ENCODE peak calls at places on chromosomes 16 and 17, in nine cellular contexts. One of them, this sample, is unnamed.

GRCh38 chr16:3503513-3503912 is 2.7 kb downstream of the CLUAP1 start:
- DNase-seq in CD8-positive, alpha-beta memory T cell: no peak
- DNase-seq in endothelial cell of umbilical vein: no peak
- DNase-seq in colonic mucosa: no peak
- DNase-seq in psoas muscle: no peak
- DNase-seq in fibroblast of lung: no peak
- DNase-seq in ascending aorta: no peak
- DNase-seq in aorta: peak
- DNase-seq in upper lobe of right lung: peak
- DNase-seq in this sample: peak

GRCh38 chr17:42683407-42684031 is 1.2 kb downstream of the CNTNAP1 start:
- DNase-seq in CD8-positive, alpha-beta memory T cell: no peak
- DNase-seq in endothelial cell of umbilical vein: peak
- DNase-seq in colonic mucosa: no peak
- DNase-seq in psoas muscle: peak
- DNase-seq in fibroblast of lung: no peak
- DNase-seq in ascending aorta: no peak
- DNase-seq in aorta: no peak
- DNase-seq in upper lobe of right lung: peak
- DNase-seq in this sample: no peak

GRCh38 chr17:63498621-63499195 is 21.8 kb downstream of the ACE start:
- DNase-seq in CD8-positive, alpha-beta memory T cell: no peak
- DNase-seq in endothelial cell of umbilical vein: no peak
- DNase-seq in colonic mucosa: no peak
- DNase-seq in psoas muscle: no peak
- DNase-seq in fibroblast of lung: peak
- DNase-seq in ascending aorta: no peak
- DNase-seq in aorta: no peak
- DNase-seq in upper lobe of right lung: no peak
- DNase-seq in this sample: no peak

GRCh38 chr16:12062343-12063003 is 85.9 kb downstream of the SNX29 start:
- DNase-seq in CD8-positive, alpha-beta memory T cell: no peak
- DNase-seq in endothelial cell of umbilical vein: peak
- DNase-seq in colonic mucosa: peak
- DNase-seq in psoas muscle: peak
- DNase-seq in fibroblast of lung: peak
- DNase-seq in ascending aorta: peak
- DNase-seq in aorta: peak
- DNase-seq in upper lobe of right lung: peak
- DNase-seq in this sample: no peak

GRCh38 chr17:80513892-80514291 is 30.7 kb upstream of the RPTOR start:
- DNase-seq in CD8-positive, alpha-beta memory T cell: no peak
- DNase-seq in endothelial cell of umbilical vein: no peak
- DNase-seq in colonic mucosa: no peak
- DNase-seq in psoas muscle: no peak
- DNase-seq in fibroblast of lung: peak
- DNase-seq in ascending aorta: no peak
- DNase-seq in aorta: no peak
- DNase-seq in upper lobe of right lung: no peak
- DNase-seq in this sample: no peak

GRCh38 chr16:10521681-10522274 is 58.6 kb downstream of the EMP2 start:
- DNase-seq in CD8-positive, alpha-beta memory T cell: no peak
- DNase-seq in endothelial cell of umbilical vein: peak
- DNase-seq in colonic mucosa: peak
- DNase-seq in psoas muscle: peak
- DNase-seq in fibroblast of lung: peak
- DNase-seq in ascending aorta: no peak
- DNase-seq in aorta: peak
- DNase-seq in upper lobe of right lung: no peak
- DNase-seq in this sample: no peak

GRCh38 chr17:82876602-82877391 is 37.0 kb upstream of the ZNF750 start:
- DNase-seq in CD8-positive, alpha-beta memory T cell: no peak
- DNase-seq in endothelial cell of umbilical vein: peak
- DNase-seq in colonic mucosa: peak
- DNase-seq in psoas muscle: peak
- DNase-seq in fibroblast of lung: peak
- DNase-seq in ascending aorta: peak
- DNase-seq in aorta: peak
- DNase-seq in upper lobe of right lung: peak
- DNase-seq in this sample: no peak

GRCh38 chr17:41178843-41179616 is 1.0 kb upstream of the KRTAP4-2 start:
- DNase-seq in CD8-positive, alpha-beta memory T cell: no peak
- DNase-seq in endothelial cell of umbilical vein: no peak
- DNase-seq in colonic mucosa: no peak
- DNase-seq in psoas muscle: no peak
- DNase-seq in fibroblast of lung: no peak
- DNase-seq in ascending aorta: no peak
- DNase-seq in aorta: no peak
- DNase-seq in upper lobe of right lung: no peak
- DNase-seq in this sample: no peak

GRCh38 chr16:48676836-48677235 is 66.9 kb upstream of the N4BP1 start:
- DNase-seq in CD8-positive, alpha-beta memory T cell: no peak
- DNase-seq in endothelial cell of umbilical vein: no peak
- DNase-seq in colonic mucosa: no peak
- DNase-seq in psoas muscle: no peak
- DNase-seq in fibroblast of lung: peak
- DNase-seq in ascending aorta: no peak
- DNase-seq in aorta: no peak
- DNase-seq in upper lobe of right lung: no peak
- DNase-seq in this sample: no peak

GRCh38 chr16:85994492-85995433 is 95.8 kb downstream of the IRF8 start:
- DNase-seq in CD8-positive, alpha-beta memory T cell: no peak
- DNase-seq in endothelial cell of umbilical vein: no peak
- DNase-seq in colonic mucosa: no peak
- DNase-seq in psoas muscle: no peak
- DNase-seq in fibroblast of lung: no peak
- DNase-seq in ascending aorta: no peak
- DNase-seq in aorta: no peak
- DNase-seq in upper lobe of right lung: no peak
- DNase-seq in this sample: no peak

GRCh38 chr16:85991425-85991824 is 92.5 kb downstream of the IRF8 start:
- DNase-seq in CD8-positive, alpha-beta memory T cell: no peak
- DNase-seq in endothelial cell of umbilical vein: no peak
- DNase-seq in colonic mucosa: no peak
- DNase-seq in psoas muscle: no peak
- DNase-seq in fibroblast of lung: no peak
- DNase-seq in ascending aorta: no peak
- DNase-seq in aorta: no peak
- DNase-seq in upper lobe of right lung: peak
- DNase-seq in this sample: no peak

GRCh38 chr16:85991856-85992255 is 92.9 kb downstream of the IRF8 start:
- DNase-seq in CD8-positive, alpha-beta memory T cell: no peak
- DNase-seq in endothelial cell of umbilical vein: no peak
- DNase-seq in colonic mucosa: no peak
- DNase-seq in psoas muscle: no peak
- DNase-seq in fibroblast of lung: no peak
- DNase-seq in ascending aorta: no peak
- DNase-seq in aorta: no peak
- DNase-seq in upper lobe of right lung: peak
- DNase-seq in this sample: no peak

GRCh38 chr16:85990861-85991301 is 91.9 kb downstream of the IRF8 start:
- DNase-seq in CD8-positive, alpha-beta memory T cell: no peak
- DNase-seq in endothelial cell of umbilical vein: no peak
- DNase-seq in colonic mucosa: no peak
- DNase-seq in psoas muscle: no peak
- DNase-seq in fibroblast of lung: no peak
- DNase-seq in ascending aorta: no peak
- DNase-seq in aorta: no peak
- DNase-seq in upper lobe of right lung: no peak
- DNase-seq in this sample: no peak

GRCh38 chr16:85992779-85993178 is 93.8 kb downstream of the IRF8 start:
- DNase-seq in CD8-positive, alpha-beta memory T cell: no peak
- DNase-seq in endothelial cell of umbilical vein: no peak
- DNase-seq in colonic mucosa: no peak
- DNase-seq in psoas muscle: no peak
- DNase-seq in fibroblast of lung: no peak
- DNase-seq in ascending aorta: no peak
- DNase-seq in aorta: no peak
- DNase-seq in upper lobe of right lung: no peak
- DNase-seq in this sample: no peak
- H3K27ac ChIP-seq in CD8-positive, alpha-beta memory T cell: no peak
- H3K27ac ChIP-seq in endothelial cell of umbilical vein: no peak
- H3K27ac ChIP-seq in colonic mucosa: no peak
- H3K27ac ChIP-seq in psoas muscle: no peak
- H3K27ac ChIP-seq in fibroblast of lung: no peak
- H3K27ac ChIP-seq in ascending aorta: no peak
- H3K27ac ChIP-seq in aorta: no peak
- H3K27ac ChIP-seq in upper lobe of right lung: no peak
- H3K27ac ChIP-seq in this sample: no peak

GRCh38 chr16:85201566-85201965 is 89.3 kb upstream of the CIBAR2 start:
- DNase-seq in CD8-positive, alpha-beta memory T cell: no peak
- DNase-seq in endothelial cell of umbilical vein: no peak
- DNase-seq in colonic mucosa: no peak
- DNase-seq in psoas muscle: no peak
- DNase-seq in fibroblast of lung: no peak
- DNase-seq in ascending aorta: no peak
- DNase-seq in aorta: no peak
- DNase-seq in upper lobe of right lung: no peak
- DNase-seq in this sample: no peak
- H3K27ac ChIP-seq in CD8-positive, alpha-beta memory T cell: no peak
- H3K27ac ChIP-seq in endothelial cell of umbilical vein: no peak
- H3K27ac ChIP-seq in colonic mucosa: no peak
- H3K27ac ChIP-seq in psoas muscle: peak
- H3K27ac ChIP-seq in fibroblast of lung: peak
- H3K27ac ChIP-seq in ascending aorta: peak
- H3K27ac ChIP-seq in aorta: no peak
- H3K27ac ChIP-seq in upper lobe of right lung: peak
- H3K27ac ChIP-seq in this sample: no peak

DNA sequence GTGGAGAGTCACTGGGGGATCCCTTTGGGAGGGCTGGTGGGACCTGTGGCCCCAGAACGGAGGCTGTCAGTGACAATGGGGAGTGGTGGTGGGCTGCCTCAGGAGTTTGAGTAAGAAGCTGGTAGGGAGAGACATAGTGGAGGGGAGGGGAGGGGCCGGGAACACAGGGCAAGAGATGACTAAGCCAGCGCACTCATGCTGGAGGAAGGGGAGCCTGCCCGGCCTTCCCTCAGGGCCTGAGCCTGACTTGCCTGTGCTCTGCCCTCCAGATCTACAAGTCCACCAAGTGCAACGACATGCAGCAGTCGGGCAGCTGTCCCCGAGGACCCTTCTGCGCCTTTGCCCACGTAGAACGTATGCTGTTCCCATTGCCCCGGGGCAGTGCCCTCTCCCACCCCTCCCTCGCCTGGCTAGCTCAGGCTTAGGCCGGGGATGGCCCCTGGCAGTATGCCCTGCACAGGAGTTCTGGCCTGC is 29.3 kb downstream of the UNC13D start:
- DNase-seq in CD8-positive, alpha-beta memory T cell: no peak
- DNase-seq in endothelial cell of umbilical vein: peak
- DNase-seq in colonic mucosa: no peak
- DNase-seq in psoas muscle: peak
- DNase-seq in fibroblast of lung: peak
- DNase-seq in ascending aorta: no peak
- DNase-seq in aorta: peak
- DNase-seq in upper lobe of right lung: no peak
- DNase-seq in this sample: no peak
- H3K27ac ChIP-seq in CD8-positive, alpha-beta memory T cell: no peak
- H3K27ac ChIP-seq in endothelial cell of umbilical vein: peak
- H3K27ac ChIP-seq in colonic mucosa: no peak
- H3K27ac ChIP-seq in psoas muscle: no peak
- H3K27ac ChIP-seq in fibroblast of lung: peak
- H3K27ac ChIP-seq in ascending aorta: no peak
- H3K27ac ChIP-seq in aorta: no peak
- H3K27ac ChIP-seq in upper lobe of right lung: no peak
- H3K27ac ChIP-seq in this sample: no peak

GRCh38 chr16:71628810-71629209 is 2.8 kb downstream of the MARVELD3 start:
- DNase-seq in CD8-positive, alpha-beta memory T cell: no peak
- DNase-seq in endothelial cell of umbilical vein: peak
- DNase-seq in colonic mucosa: no peak
- DNase-seq in psoas muscle: no peak
- DNase-seq in fibroblast of lung: peak
- DNase-seq in ascending aorta: no peak
- DNase-seq in aorta: no peak
- DNase-seq in upper lobe of right lung: no peak
- DNase-seq in this sample: no peak

GRCh38 chr16:71626858-71627213 is 852 bp downstream of the MARVELD3 start:
- DNase-seq in CD8-positive, alpha-beta memory T cell: no peak
- DNase-seq in endothelial cell of umbilical vein: no peak
- DNase-seq in colonic mucosa: peak
- DNase-seq in psoas muscle: no peak
- DNase-seq in fibroblast of lung: no peak
- DNase-seq in ascending aorta: no peak
- DNase-seq in aorta: no peak
- DNase-seq in upper lobe of right lung: peak
- DNase-seq in this sample: no peak

GRCh38 chr16:71627631-71628236 is 1.8 kb downstream of the MARVELD3 start:
- DNase-seq in CD8-positive, alpha-beta memory T cell: no peak
- DNase-seq in endothelial cell of umbilical vein: no peak
- DNase-seq in colonic mucosa: peak
- DNase-seq in psoas muscle: no peak
- DNase-seq in fibroblast of lung: no peak
- DNase-seq in ascending aorta: no peak
- DNase-seq in aorta: no peak
- DNase-seq in upper lobe of right lung: no peak
- DNase-seq in this sample: no peak

GRCh38 chr16:71625113-71625850 is 702 bp upstream of the MARVELD3 start:
- DNase-seq in CD8-positive, alpha-beta memory T cell: no peak
- DNase-seq in endothelial cell of umbilical vein: no peak
- DNase-seq in colonic mucosa: no peak
- DNase-seq in psoas muscle: no peak
- DNase-seq in fibroblast of lung: no peak
- DNase-seq in ascending aorta: no peak
- DNase-seq in aorta: no peak
- DNase-seq in upper lobe of right lung: no peak
- DNase-seq in this sample: no peak

DNA sequence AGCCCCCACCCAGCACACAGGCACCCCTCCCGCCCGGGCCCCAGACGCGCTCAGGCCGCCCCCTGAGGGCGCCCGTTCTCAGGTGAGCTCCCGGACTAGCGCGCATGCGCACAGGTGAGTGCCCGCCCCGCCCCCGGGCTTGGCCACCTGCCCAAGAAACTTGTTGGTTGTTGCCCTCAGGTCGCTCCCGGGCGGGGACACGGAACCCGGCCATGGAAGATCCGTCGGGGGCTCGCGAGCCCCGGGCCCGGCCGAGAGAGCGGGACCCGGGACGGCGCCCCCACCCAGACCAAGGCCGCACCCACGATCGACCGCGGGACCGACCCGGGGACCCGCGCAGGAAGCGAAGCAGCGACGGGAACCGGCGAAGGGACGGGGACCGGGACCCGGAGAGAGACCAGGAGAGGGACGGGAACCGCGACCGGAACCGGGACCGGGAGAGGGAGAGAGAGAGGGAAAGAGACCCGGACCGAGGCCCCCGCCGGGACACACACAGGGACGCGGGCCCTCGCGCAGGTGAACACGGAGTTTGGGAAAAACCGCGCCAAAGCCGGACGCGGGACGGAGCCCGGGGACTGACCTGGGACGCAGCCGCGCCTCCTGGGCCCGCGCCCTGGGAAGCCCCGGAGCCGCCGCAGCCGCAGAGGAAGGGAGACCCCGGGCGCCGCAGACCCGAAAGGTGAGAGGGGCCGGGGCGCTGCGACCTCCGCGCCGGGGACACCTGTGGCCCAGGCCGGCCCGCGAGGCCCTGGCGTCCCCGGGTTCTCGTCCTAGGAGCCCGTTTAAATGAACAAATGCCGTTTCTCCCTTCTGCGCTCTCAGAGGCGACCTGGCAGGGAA is at the start of gene MARVELD3:
- DNase-seq in CD8-positive, alpha-beta memory T cell: no peak
- DNase-seq in endothelial cell of umbilical vein: no peak
- DNase-seq in colonic mucosa: peak
- DNase-seq in psoas muscle: no peak
- DNase-seq in fibroblast of lung: no peak
- DNase-seq in ascending aorta: no peak
- DNase-seq in aorta: peak
- DNase-seq in upper lobe of right lung: peak
- DNase-seq in this sample: peak
- H3K27ac ChIP-seq in CD8-positive, alpha-beta memory T cell: no peak
- H3K27ac ChIP-seq in endothelial cell of umbilical vein: no peak
- H3K27ac ChIP-seq in colonic mucosa: peak
- H3K27ac ChIP-seq in psoas muscle: no peak
- H3K27ac ChIP-seq in fibroblast of lung: no peak
- H3K27ac ChIP-seq in ascending aorta: no peak
- H3K27ac ChIP-seq in aorta: no peak
- H3K27ac ChIP-seq in upper lobe of right lung: no peak
- H3K27ac ChIP-seq in this sample: no peak